ENCODE peak calls at places on chromosomes 12 and 14, in five cellular contexts. X, H, D, M and O are unnamed samples. For H3K36me3, the result is how much of the 10 kb centered on the place peaks cover.

GRCh38 chr12:129844662-129845061 is 59.2 kb downstream of the TMEM132D start:
- DNase-seq in X (no peak), H (no peak), D (no peak), M (no peak), O (peak)

GRCh38 chr12:71865166-71865713 is 25.7 kb downstream of the TBC1D15 start:
- DNase-seq in X (no peak), H (no peak), D (no peak), M (peak), O (peak)

GRCh38 chr12:106138646-106139421 is at the start of gene NUAK1:
- DNase-seq in X (peak), H (no peak), D (peak), M (no peak), O (no peak)

GRCh38 chr12:90978117-90978770 is 23.3 kb upstream of the CCER1 start:
- DNase-seq in X (no peak), H (peak), D (peak), M (peak), O (peak)

GRCh38 chr12:32947203-32947795 is 50.7 kb upstream of the PKP2 start:
- DNase-seq in X (no peak), H (peak), D (peak), M (peak), O (no peak)

GRCh38 chr12:108355069-108355468 is 16.0 kb upstream of the CMKLR1 start:
- DNase-seq in X (no peak), H (no peak), D (no peak), M (no peak), O (no peak)

GRCh38 chr14:61342486-61342885 is 21.1 kb downstream of the PRKCH start:
- DNase-seq in X (no peak), H (no peak), D (no peak), M (no peak), O (no peak)

GRCh38 chr12:122730215-122731014 is at the start of gene HCAR1:
- DNase-seq in X (no peak), H (no peak), D (no peak), M (no peak), O (no peak)

GRCh38 chr14:59189281-59189821 is 884 bp downstream of the DAAM1 start:
- DNase-seq in X (peak), H (no peak), D (peak), M (peak), O (no peak)

GRCh38 chr14:92646952-92647461 is 101.4 kb downstream of the LGMN start:
- DNase-seq in X (no peak), H (no peak), D (peak), M (no peak), O (no peak)

GRCh38 chr14:39432179-39432618 is at the start of gene FBXO33:
- DNase-seq in X (peak), H (peak), D (peak), M (peak), O (peak)

GRCh38 chr12:26823391-26823790 is 9.6 kb downstream of the ITPR2 start:
- DNase-seq in X (no peak), H (no peak), D (no peak), M (no peak), O (no peak)

GRCh38 chr12:80472912-80473500 is 29.0 kb downstream of the PTPRQ start:
- DNase-seq in X (no peak), H (peak), D (peak), M (peak), O (peak)

GRCh38 chr12:90233168-90234100 is 524.8 kb upstream of the ATP2B1 start:
- DNase-seq in X (no peak), H (no peak), D (no peak), M (no peak), O (no peak)

GRCh38 chr14:101817511-101818001 is 56.0 kb downstream of the PPP2R5C start:
- DNase-seq in X (no peak), H (no peak), D (no peak), M (no peak), O (no peak)

GRCh38 chr14:101862711-101863110 is 101.2 kb downstream of the PPP2R5C start:
- DNase-seq in X (no peak), H (no peak), D (no peak), M (no peak), O (no peak)

GRCh38 chr12:50542448-50542847 is 37.7 kb downstream of the DIP2B start:
- DNase-seq in X (no peak), H (peak), D (no peak), M (no peak), O (no peak)

GRCh38 chr12:12499909-12500604 is 62.6 kb downstream of the DUSP16 start:
- DNase-seq in X (no peak), H (no peak), D (no peak), M (no peak), O (no peak)

GRCh38 chr14:25953532-25954144 is 644.2 kb downstream of the NOVA1 start:
- DNase-seq in X (no peak), H (no peak), D (no peak), M (no peak), O (peak)

GRCh38 chr12:22034709-22035506 is 11.1 kb upstream of the CMAS start:
- DNase-seq in X (no peak), H (no peak), D (no peak), M (no peak), O (no peak)

GRCh38 chr12:15088115-15088514 is 115.3 kb downstream of the PDE6H start:
- DNase-seq in X (no peak), H (no peak), D (no peak), M (no peak), O (no peak)

GRCh38 chr14:33685698-33686097 is 265.2 kb downstream of the EGLN3 start:
- DNase-seq in X (no peak), H (no peak), D (no peak), M (no peak), O (no peak)

GRCh38 chr12:65881348-65881961 is 57.2 kb downstream of the HMGA2 start:
- DNase-seq in X (peak), H (no peak), D (no peak), M (no peak), O (no peak)

GRCh38 chr14:91885113-91885712 is 17.9 kb upstream of the TC2N start:
- DNase-seq in X (no peak), H (no peak), D (no peak), M (no peak), O (no peak)

GRCh38 chr12:46675736-46676135 is 150.1 kb downstream of the SLC38A4 start:
- DNase-seq in X (no peak), H (no peak), D (peak), M (peak), O (no peak)

GRCh38 chr12:116867523-116867922 is 13.7 kb downstream of the HRK start:
- DNase-seq in X (no peak), H (no peak), D (no peak), M (no peak), O (no peak)

GRCh38 chr14:45118594-45118993 is 15.7 kb downstream of the FKBP3 start:
- DNase-seq in X (no peak), H (no peak), D (no peak), M (no peak), O (no peak)

GRCh38 chr14:71731096-71731495 is 201.1 kb upstream of the RGS6 start:
- DNase-seq in X (no peak), H (no peak), D (no peak), M (no peak), O (no peak)

GRCh38 chr14:100590726-100591452 is 3.7 kb upstream of the BEGAIN start:
- DNase-seq in X (no peak), H (no peak), D (no peak), M (no peak), O (no peak)

GRCh38 chr12:15474766-15475165 is 152.5 kb downstream of the PTPRO start:
- DNase-seq in X (no peak), H (no peak), D (no peak), M (no peak), O (no peak)

GRCh38 chr12:25434493-25434892 is 118.6 kb downstream of the LMNTD1 start:
- DNase-seq in X (no peak), H (no peak), D (no peak), M (no peak), O (no peak)

GRCh38 chr14:52241102-52241793 is 26.2 kb upstream of the PTGDR start:
- DNase-seq in X (no peak), H (no peak), D (no peak), M (no peak), O (no peak)

GRCh38 chr12:59079472-59079871 is 159.2 kb upstream of the LRIG3 start:
- DNase-seq in X (no peak), H (no peak), D (no peak), M (no peak), O (no peak)

GRCh38 chr14:30874999-30875787 is 834 bp downstream of the COCH start:
- DNase-seq in X (no peak), H (no peak), D (peak), M (peak), O (no peak)

GRCh38 chr12:49866859-49867579 is 24.1 kb upstream of the BCDIN3D start:
- DNase-seq in X (peak), H (peak), D (peak), M (peak), O (no peak)

GRCh38 chr14:35533357-35534129 is 421 bp upstream of the INSM2 start:
- DNase-seq in X (peak), H (no peak), D (peak), M (peak), O (no peak)

GRCh38 chr14:35532783-35533356 is 1.1 kb upstream of the INSM2 start:
- DNase-seq in X (no peak), H (no peak), D (no peak), M (peak), O (no peak)

GRCh38 chr14:35535794-35536112 is 1.8 kb downstream of the INSM2 start:
- DNase-seq in X (no peak), H (no peak), D (no peak), M (no peak), O (no peak)

GRCh38 chr14:35534130-35534883 is at the start of gene INSM2:
- DNase-seq in X (no peak), H (no peak), D (no peak), M (peak), O (no peak)

GRCh38 chr14:35534884-35535793 is 1.2 kb downstream of the INSM2 start:
- DNase-seq in X (peak), H (no peak), D (peak), M (peak), O (no peak)
- H3K36me3 ChIP-seq in X (under half), H (under half), D (under half), M (under half), O (under half)

GRCh38 chr12:68013181-68013580 is 23.9 kb downstream of the IFNG-AS1 start:
- DNase-seq in X (no peak), H (no peak), D (no peak), M (no peak), O (no peak)
- H3K4me3 ChIP-seq in X (no peak), H (no peak), D (no peak), M (no peak), O (no peak)

GRCh38 chr12:109952160-109952858 is 43.9 kb downstream of the GIT2 start:
- DNase-seq in X (no peak), H (no peak), D (no peak), M (no peak), O (no peak)

GRCh38 chr12:109951136-109951535 is 45.0 kb downstream of the GIT2 start:
- DNase-seq in X (no peak), H (peak), D (no peak), M (no peak), O (peak)

GRCh38 chr12:109950625-109951024 is 45.5 kb downstream of the GIT2 start:
- DNase-seq in X (no peak), H (no peak), D (no peak), M (no peak), O (no peak)

GRCh38 chr12:109952873-109953272 is 43.3 kb downstream of the GIT2 start:
- DNase-seq in X (peak), H (no peak), D (no peak), M (no peak), O (no peak)

DNA sequence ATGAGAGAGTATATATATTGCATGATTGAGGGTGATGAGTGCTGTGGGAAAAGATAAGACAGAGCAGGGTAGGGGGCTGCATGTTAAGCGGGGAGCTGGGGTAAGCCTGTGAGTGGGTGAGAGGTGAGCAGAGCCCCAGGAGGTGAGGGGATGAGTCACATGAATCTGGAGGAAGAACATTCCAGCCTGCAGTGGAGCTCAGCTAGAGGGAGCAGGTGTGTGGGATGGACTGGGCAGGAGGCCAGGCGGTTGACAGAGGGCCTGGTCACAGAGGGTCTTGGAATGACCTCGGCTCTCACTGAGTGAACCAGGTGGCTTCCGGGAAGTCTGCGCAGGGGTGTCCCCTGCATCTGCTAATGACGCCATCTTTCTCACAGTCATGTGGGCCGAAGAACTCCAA is 44.4 kb downstream of the GIT2 start:
- DNase-seq in X (peak), H (peak), D (peak), M (no peak), O (peak)
- H3K36me3 ChIP-seq in X (under half), H (under half), D (under half), M (half or more), O (under half)

GRCh38 chr12:52055781-52056711 is 4.8 kb downstream of the NR4A1 start:
- DNase-seq in X (no peak), H (no peak), D (no peak), M (no peak), O (no peak)
- H3K4me3 ChIP-seq in X (no peak), H (no peak), D (no peak), M (no peak), O (no peak)

DNA sequence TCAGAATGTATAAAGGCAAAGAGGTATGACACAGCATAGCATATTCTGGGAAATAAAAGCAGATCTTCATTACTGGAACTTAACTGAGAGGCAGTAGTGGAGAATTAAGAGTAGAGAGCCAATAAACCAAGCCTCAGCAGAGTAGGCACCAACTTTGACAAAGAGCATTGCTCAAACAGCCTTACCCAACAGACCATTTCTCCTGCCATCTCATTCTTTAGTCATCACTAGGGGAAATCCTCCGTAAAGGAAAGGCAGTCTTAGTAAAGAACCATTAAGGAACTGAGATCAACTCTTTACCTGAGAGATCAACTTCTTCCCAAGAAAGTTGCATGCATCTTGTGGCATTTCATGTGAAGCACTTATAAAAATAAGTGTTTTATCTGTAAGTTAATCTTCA is 36.6 kb downstream of the SENP1 start:
- DNase-seq in X (no peak), H (no peak), D (no peak), M (no peak), O (no peak)
- H3K36me3 ChIP-seq in X (under half), H (under half), D (under half), M (half or more), O (under half)

GRCh38 chr12:6700646-6701051 is at the start of gene PIANP:
- DNase-seq in X (no peak), H (no peak), D (peak), M (peak), O (no peak)
- H3K4me3 ChIP-seq in X (peak), H (no peak), D (peak), M (no peak), O (peak)

GRCh38 chr12:68530299-68530698 is 80.4 kb upstream of the RAP1B start:
- DNase-seq in X (no peak), H (no peak), D (no peak), M (no peak), O (no peak)
- H3K36me3 ChIP-seq in X (under half), H (under half), D (under half), M (under half), O (under half)

DNA sequence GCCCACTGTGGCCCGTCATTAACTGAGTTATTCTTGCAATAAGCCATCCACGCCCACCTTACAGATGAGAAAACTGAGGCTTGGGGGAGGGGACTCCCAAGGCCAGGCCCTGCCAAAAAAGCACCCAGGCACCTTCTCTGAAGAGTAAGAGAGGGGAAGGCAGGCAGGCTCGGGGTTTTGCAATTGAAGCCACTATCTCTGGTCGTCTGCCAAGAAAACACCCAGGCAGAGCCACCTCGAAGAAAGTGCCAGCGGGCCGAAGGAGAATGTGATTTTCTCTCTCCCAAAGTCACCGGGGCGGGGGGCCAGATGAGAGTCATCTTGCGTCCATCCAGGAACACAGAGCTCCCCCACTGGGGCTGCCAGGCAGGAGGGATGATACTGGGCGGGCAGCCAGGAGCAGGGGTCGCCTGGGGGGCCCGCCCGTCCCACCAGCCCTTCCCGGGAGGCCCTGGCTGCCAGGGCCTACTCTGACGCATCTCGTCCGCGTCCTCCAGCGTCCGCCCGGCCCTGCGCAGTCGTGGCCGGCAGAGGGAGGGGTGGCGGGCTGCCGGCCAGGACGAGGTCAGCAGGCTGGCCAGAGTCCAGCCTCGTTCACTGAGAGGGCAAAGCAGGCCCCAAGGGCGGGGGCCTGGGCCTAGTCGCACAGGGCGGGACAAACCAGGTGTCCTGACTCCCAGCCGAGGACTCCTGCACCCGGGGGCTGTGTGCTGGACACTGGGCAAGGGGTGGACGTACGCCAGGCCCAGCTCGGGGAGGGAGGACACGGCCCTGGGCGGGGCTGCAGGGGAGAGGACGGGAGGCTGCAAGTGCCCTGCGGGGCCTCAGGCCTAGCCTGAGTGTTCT is 74.4 kb downstream of the RFLNA start:
- DNase-seq in X (peak), H (no peak), D (no peak), M (no peak), O (no peak)
- H3K4me3 ChIP-seq in X (no peak), H (no peak), D (no peak), M (no peak), O (no peak)

DNA sequence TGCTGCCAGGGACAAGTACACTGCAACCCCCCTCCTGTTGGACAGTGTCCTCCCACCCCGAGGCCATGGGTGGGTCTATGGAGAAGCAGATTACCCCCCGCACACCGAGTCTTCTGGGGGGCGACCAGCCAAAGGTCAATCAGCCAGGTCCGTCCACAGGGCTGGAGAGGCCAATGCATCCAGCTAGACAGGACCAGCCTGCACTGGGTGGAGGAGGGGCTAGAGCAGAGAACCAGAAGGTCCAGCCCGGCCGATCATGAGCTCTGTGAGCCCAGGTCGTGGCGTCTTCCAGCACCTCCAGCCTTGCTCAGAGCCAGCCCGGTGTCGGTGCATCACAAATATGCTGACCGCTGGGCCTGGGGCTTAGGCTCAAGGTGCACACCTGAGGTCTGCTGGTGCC is 8.2 kb upstream of the ADSS1 start:
- DNase-seq in X (no peak), H (no peak), D (no peak), M (no peak), O (no peak)
- H3K36me3 ChIP-seq in X (under half), H (under half), D (under half), M (under half), O (under half)